ENCODE peak calls at places on chromosomes 12 and 14, in five cellular contexts. K is body of pancreas, R is choroid plexus epithelial cell, D is OCI-LY7, F is ovary. Z is an unnamed sample.

GRCh38 chr12:110658882-110659281 is 30.0 kb downstream of the HVCN1 start:
- DNase-seq in K (no peak), R (no peak), D (no peak), F (no peak), Z (no peak)

GRCh38 chr12:115008951-115009350 is 325.0 kb upstream of the TBX3 start:
- DNase-seq in K (no peak), R (no peak), D (peak), F (no peak), Z (no peak)

GRCh38 chr12:116717466-116718457 is 20.1 kb downstream of the SPRING1 start:
- DNase-seq in K (peak), R (peak), D (no peak), F (peak), Z (no peak)

GRCh38 chr12:78835493-78835892 is 29.1 kb upstream of the SYT1 start:
- DNase-seq in K (no peak), R (no peak), D (no peak), F (no peak), Z (no peak)

GRCh38 chr12:121592323-121592722 is 11.5 kb upstream of the KDM2B start:
- DNase-seq in K (no peak), R (no peak), D (no peak), F (no peak), Z (no peak)

GRCh38 chr12:40158592-40159111 is 52.8 kb upstream of the SLC2A13 start:
- DNase-seq in K (no peak), R (peak), D (no peak), F (no peak), Z (no peak)

GRCh38 chr12:106358410-106359241 is 1.1 kb downstream of the POLR3B start:
- DNase-seq in K (peak), R (peak), D (peak), F (no peak), Z (no peak)

GRCh38 chr12:752673-753400 is 458 bp downstream of the WNK1 start:
- DNase-seq in K (peak), R (peak), D (peak), F (peak), Z (no peak)

GRCh38 chr12:109069307-109070231 is 17.2 kb downstream of the USP30 start:
- DNase-seq in K (no peak), R (no peak), D (no peak), F (no peak), Z (no peak)

GRCh38 chr14:98606816-98607215 is 665.2 kb downstream of the BCL11B start:
- DNase-seq in K (no peak), R (no peak), D (no peak), F (no peak), Z (no peak)

DNA sequence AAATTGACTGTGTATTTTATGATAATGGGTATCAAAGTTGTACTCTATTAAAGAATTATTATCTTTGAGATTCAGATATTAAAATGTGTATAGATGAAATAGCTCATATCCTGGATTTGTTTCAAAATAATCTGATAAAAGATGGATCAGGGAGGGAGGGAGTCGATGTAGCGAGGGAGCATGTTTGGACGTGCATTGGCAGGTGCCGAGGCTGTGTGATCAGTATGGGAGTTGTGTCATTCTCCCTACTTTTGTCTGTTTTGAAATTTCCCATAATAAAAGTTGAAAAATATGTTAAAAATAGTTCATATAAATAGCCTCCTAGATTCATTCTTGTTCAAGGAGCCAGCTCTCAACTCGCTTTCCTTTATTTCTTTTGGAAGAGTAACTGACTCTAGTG is 171.6 kb upstream of the HIF1A start:
- DNase-seq in K (no peak), R (no peak), D (no peak), F (no peak), Z (no peak)
- H3K4me3 ChIP-seq in K (no peak), R (no peak), D (no peak), F (no peak), Z (no peak)

DNA sequence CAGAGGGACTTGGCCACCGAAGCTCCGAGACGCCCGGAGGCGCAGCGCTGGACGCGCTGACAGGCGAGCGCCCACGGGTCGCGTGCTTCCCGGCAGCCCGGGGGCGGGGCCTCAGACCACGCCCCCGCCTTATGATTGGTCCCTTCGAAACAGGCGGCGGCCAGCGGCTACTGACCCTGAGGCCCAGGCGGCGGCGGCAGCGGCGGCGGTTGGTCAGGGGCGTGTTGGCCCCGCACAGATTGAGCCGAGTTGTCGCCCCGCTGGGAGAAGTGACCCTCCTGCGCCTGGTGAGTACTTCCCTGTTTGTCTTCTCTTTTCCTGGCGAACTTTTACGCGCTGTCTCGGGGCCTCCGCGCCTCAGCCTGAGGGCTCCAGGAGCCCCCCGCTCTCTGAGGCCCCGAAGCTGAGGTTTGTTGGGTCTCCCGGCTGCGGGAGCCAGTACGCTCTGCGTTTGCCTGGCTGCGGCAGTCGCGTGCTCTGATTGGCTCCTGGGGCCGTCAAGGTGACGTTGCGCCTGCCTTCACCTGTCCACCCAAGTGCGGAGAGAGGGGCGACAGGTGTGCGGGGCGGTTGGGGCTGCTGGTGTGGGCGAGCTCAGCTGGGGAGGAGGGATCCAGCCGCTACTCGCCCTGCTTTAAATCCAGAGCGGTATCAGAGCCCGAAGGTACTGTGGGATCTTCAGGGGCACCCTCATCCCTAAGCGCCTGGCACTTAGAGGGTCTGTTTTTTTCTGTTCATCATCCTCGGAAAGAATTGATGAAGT is at the start of gene GAS2L3:
- DNase-seq in K (peak), R (peak), D (peak), F (peak), Z (peak)
- TF ChIP-seq CTCF in K (no peak), R (no peak), D (no peak), F (no peak), Z (no peak)

DNA sequence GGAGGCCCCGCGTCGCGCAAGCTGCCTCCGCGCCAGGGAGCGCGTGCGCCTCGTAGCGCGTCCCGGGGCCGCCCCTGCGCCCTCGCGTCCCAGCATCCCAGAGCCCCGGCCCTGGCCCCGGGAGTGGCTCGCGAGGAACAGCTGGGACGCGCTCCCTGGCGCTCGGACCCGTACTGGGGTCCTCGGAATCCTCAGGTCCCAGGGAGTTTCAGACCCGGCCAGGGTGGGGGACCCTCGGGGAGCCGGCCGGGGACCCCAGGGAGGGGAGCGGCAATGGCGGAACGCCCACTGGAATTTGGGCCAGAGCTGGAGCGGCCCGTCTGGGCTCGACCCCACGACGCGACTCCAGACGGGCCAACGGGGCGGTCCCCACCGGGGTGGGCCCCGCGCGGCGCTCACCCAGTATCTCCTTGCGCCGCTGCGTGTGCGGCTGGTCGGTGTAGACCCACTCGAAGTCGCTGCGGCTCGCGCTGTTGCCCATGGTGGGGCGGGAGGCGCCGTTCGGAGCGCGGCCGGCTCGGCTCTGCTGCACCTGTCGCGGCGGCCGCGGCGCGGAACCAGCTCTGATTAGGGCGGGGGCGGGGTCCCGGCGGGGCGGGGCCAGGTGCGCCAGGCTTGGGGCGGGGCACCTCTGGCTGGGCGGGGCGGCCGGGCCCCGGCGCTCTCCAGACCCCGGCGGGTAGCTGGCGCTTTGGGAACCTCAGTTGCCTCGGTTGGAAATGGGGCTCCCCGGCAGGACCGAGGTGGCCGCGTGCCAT is at the start of gene DEGS2:
- DNase-seq in K (peak), R (no peak), D (peak), F (no peak), Z (no peak)
- H3K4me3 ChIP-seq in K (peak), R (no peak), D (peak), F (peak), Z (peak)

GRCh38 chr14:87332001-87332400 is 661.0 kb downstream of the GALC start:
- DNase-seq in K (no peak), R (peak), D (no peak), F (no peak), Z (peak)

GRCh38 chr14:87334997-87335675 is 657.8 kb downstream of the GALC start:
- DNase-seq in K (no peak), R (no peak), D (peak), F (no peak), Z (no peak)
- TF ChIP-seq CTCF in K (peak), R (no peak), D (peak), F (no peak), Z (no peak)

GRCh38 chr12:102992297-102992696 is 34.8 kb downstream of the ASCL1 start:
- DNase-seq in K (no peak), R (no peak), D (no peak), F (no peak), Z (no peak)
- H3K4me3 ChIP-seq in K (no peak), R (no peak), D (no peak), F (no peak), Z (no peak)